ENCODE peak calls at places on chromosomes 16 and 17, in six cellular contexts. T is adrenal gland; H is CD8-positive, alpha-beta T cell; O is psoas muscle; B is stomach; U is MM.1S. Z is an unnamed sample.

GRCh38 chr16:50263060-50263909 is 3.1 kb upstream of the ADCY7 start:
- DNase-seq in H (no peak), U (no peak), B (no peak), O (peak; percentile 30), T (no peak), Z (no peak)

GRCh38 chr16:19527161-19527560 is 3.4 kb downstream of the CCP110 start:
- DNase-seq in T (no peak), U (no peak), B (no peak), O (no peak), H (no peak), Z (no peak)

GRCh38 chr16:81740163-81740562 is 38.9 kb upstream of the PLCG2 start:
- DNase-seq in B (no peak), H (no peak), U (peak; percentile 33), O (no peak), T (no peak), Z (peak; percentile 74)

GRCh38 chr17:42142371-42142896 is 12.4 kb downstream of the RAB5C start:
- DNase-seq in T (no peak), H (no peak), B (no peak), U (no peak), O (peak; percentile 86), Z (no peak)

GRCh38 chr16:51440096-51440495 is 289.0 kb upstream of the SALL1 start:
- DNase-seq in U (no peak), O (no peak), T (no peak), B (no peak), H (no peak), Z (no peak)

GRCh38 chr16:87000007-87000406 is 317.2 kb downstream of the C16orf95 start:
- DNase-seq in T (no peak), H (no peak), U (no peak), O (no peak), B (no peak), Z (no peak)

GRCh38 chr17:1073241-1073962 is 76.5 kb downstream of the TIMM22 start:
- DNase-seq in H (no peak), T (no peak), U (no peak), B (no peak), O (peak; percentile 40), Z (no peak)

GRCh38 chr16:50683689-50684374 is 2.7 kb upstream of the SNX20 start:
- DNase-seq in O (no peak), U (peak; percentile 88), B (peak; percentile 50), H (peak; percentile 36), T (peak; percentile 22), Z (peak; percentile 77)

GRCh38 chr17:60102632-60103047 is 23.9 kb upstream of the HEATR6 start:
- DNase-seq in O (peak; percentile 54), U (no peak), H (no peak), B (no peak), T (peak; percentile 30), Z (peak; percentile 28)

GRCh38 chr17:67546578-67547527 is 169.8 kb downstream of the PITPNC1 start:
- DNase-seq in H (no peak), U (no peak), B (peak; percentile 87), T (peak; percentile 91), O (peak; percentile 56), Z (peak; percentile 76)

GRCh38 chr16:77816293-77816692 is 27.9 kb downstream of the VAT1L start:
- DNase-seq in H (no peak), O (no peak), U (no peak), T (no peak), B (no peak), Z (no peak)

GRCh38 chr17:65055280-65055707 is 1.2 kb downstream of the GNA13 start:
- DNase-seq in H (no peak), B (no peak), T (no peak), O (no peak), U (peak; percentile 23), Z (no peak)

GRCh38 chr17:78488867-78489634 is 88.1 kb downstream of the DNAH17 start:
- DNase-seq in U (no peak), O (no peak), B (no peak), H (no peak), T (no peak), Z (no peak)

GRCh38 chr16:10028644-10029043 is 153.6 kb downstream of the GRIN2A start:
- DNase-seq in H (no peak), T (no peak), O (no peak), U (no peak), B (no peak), Z (no peak)

GRCh38 chr17:63701477-63702222 is 1.7 kb upstream of the LIMD2 start:
- DNase-seq in U (no peak), T (peak; percentile 32), B (peak; percentile 41), O (no peak), H (peak; percentile 65), Z (peak; percentile 77)

GRCh38 chr16:78641463-78641862 is 542.0 kb downstream of the WWOX start:
- DNase-seq in U (no peak), B (no peak), O (no peak), T (no peak), H (no peak), Z (no peak)

GRCh38 chr16:404971-405486 is 3.3 kb downstream of the DECR2 start:
- DNase-seq in T (no peak), H (no peak), U (no peak), O (no peak), B (no peak), Z (no peak)

GRCh38 chr17:81295678-81296381 is 723 bp upstream of the SLC38A10 start:
- DNase-seq in U (peak; percentile 90), O (no peak), B (peak; percentile 84), T (peak; percentile 63), H (no peak), Z (peak; percentile 53)

GRCh38 chr17:9360610-9361571 is 214.7 kb downstream of the STX8 start:
- DNase-seq in U (no peak), T (peak; percentile 88), O (peak; percentile 70), B (no peak), H (no peak), Z (no peak)

GRCh38 chr17:11996722-11997146 is 541 bp downstream of the ZNF18 start:
- DNase-seq in H (peak; percentile 22), B (peak; percentile 44), U (peak; percentile 76), T (peak; percentile 62), O (no peak), Z (no peak)

GRCh38 chr16:86667035-86667434 is 88.7 kb downstream of the FOXL1 start:
- DNase-seq in B (no peak), H (no peak), T (no peak), U (no peak), O (no peak), Z (no peak)

GRCh38 chr16:27175888-27176287 is 27.4 kb upstream of the KDM8 start:
- DNase-seq in O (no peak), T (no peak), H (no peak), B (no peak), U (no peak), Z (no peak)

GRCh38 chr16:27177031-27177774 is 26.1 kb upstream of the KDM8 start:
- DNase-seq in H (no peak), U (no peak), O (no peak), B (no peak), T (no peak), Z (no peak)

GRCh38 chr16:27174007-27174406 is 29.3 kb upstream of the KDM8 start:
- DNase-seq in T (peak; percentile 5), H (peak; percentile 51), O (no peak), U (peak; percentile 53), B (no peak), Z (peak; percentile 44)

GRCh38 chr16:27171584-27171983 is 31.7 kb upstream of the KDM8 start:
- DNase-seq in T (no peak), O (no peak), U (no peak), B (no peak), H (no peak), Z (no peak)

DNA sequence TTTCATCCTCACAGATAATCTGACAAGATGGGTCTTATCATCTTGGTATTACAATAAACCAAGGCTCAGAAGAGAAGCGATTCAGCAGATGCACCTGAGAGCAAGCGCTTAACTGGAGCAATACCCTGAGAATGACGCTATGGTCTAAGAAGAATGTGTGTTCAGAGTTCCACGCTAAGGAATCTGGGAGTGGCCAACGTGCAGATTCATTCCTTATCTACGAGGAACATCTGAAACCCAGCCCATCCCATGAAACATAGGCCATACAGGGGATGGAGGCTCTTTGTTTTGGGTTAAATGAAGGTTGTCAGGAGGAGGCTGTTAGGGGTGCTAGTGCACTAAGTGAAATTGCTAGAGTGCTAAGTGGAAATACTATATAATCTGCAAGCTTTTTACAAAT is 28.5 kb upstream of the KDM8 start:
- DNase-seq in T (no peak), B (no peak), U (no peak), H (no peak), O (no peak), Z (no peak)
- TF ChIP-seq CTCF in T (no peak), B (no peak), U (no peak), H (no peak), O (no peak), Z (no peak)

GRCh38 chr17:4426499-4427208 is 7.1 kb upstream of the SPNS3 start:
- DNase-seq in U (no peak), B (no peak), O (no peak), T (no peak), H (no peak), Z (no peak)

GRCh38 chr17:4417129-4417667 is 16.5 kb upstream of the SPNS3 start:
- DNase-seq in O (no peak), T (no peak), B (no peak), U (no peak), H (no peak), Z (no peak)

DNA sequence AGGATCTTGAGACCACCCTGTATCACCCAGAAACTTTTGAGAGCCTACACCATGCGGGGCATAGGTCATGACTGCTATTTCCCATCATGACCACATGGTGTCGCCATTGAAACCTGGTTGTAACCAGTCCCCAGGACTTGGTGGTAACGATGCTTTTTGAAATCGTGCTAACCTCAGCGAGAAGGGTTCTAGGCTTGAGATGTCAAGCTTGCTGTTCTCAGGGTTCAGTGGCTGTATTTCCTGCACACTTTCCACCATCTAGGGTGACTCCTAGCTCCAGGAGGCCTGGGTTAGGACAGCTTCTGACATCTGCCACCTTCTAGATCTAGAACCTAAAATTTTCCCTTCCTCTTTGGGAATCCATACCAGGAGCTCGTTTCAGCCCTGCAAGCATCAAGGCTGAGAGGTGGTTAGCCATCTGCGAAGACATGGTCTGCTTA is 13.0 kb upstream of the SPNS3 start:
- DNase-seq in T (peak; percentile 72), U (peak; percentile 87), H (peak; percentile 40), O (no peak), B (peak; percentile 69), Z (no peak)
- H3K4me3 ChIP-seq in T (no peak overlapping the region), U (peak overlapping the region; percentile 7), H (no peak overlapping the region), O (no peak overlapping the region), B (no peak overlapping the region), Z (no peak overlapping the region)

GRCh38 chr17:29007456-29008455 is 1.9 kb upstream of the SEZ6 start:
- DNase-seq in B (no peak), U (no peak), T (peak; percentile 39), O (no peak), H (no peak), Z (no peak)
- H3K27me3 ChIP-seq in B (peaks cover 19% of the 10 kb centered on the region), U (peaks cover 52% of the 10 kb centered on the region), T (peaks cover 25% of the 10 kb centered on the region), O (peaks cover 2% of the 10 kb centered on the region), H (peaks cover 21% of the 10 kb centered on the region), Z (no peaks in the 10 kb centered on the region)

GRCh38 chr17:8080208-8080798 is 7.2 kb downstream of the ALOX12B start:
- DNase-seq in T (no peak), U (no peak), B (no peak), H (no peak), O (no peak), Z (no peak)

GRCh38 chr17:8081876-8082275 is 5.6 kb downstream of the ALOX12B start:
- DNase-seq in U (no peak), B (no peak), H (no peak), O (no peak), T (no peak), Z (no peak)

GRCh38 chr17:8080799-8081219 is 6.7 kb downstream of the ALOX12B start:
- DNase-seq in O (no peak), H (no peak), T (no peak), U (no peak), B (no peak), Z (no peak)

GRCh38 chr17:8082312-8082711 is 5.2 kb downstream of the ALOX12B start:
- DNase-seq in O (no peak), U (no peak), B (no peak), H (no peak), T (no peak), Z (no peak)

GRCh38 chr17:8079291-8080207 is 8.0 kb downstream of the ALOX12B start:
- DNase-seq in H (peak; percentile 72), T (peak; percentile 71), O (peak; percentile 86), B (peak; percentile 75), U (peak; percentile 70), Z (peak; percentile 80)
- TF ChIP-seq CTCF in H (peak; percentile 89), T (peak; percentile 84), O (peak; percentile 86), B (peak; percentile 92), U (peak; percentile 77), Z (peak; percentile 89)